ENCODE peak calls at places on chromosomes 11 and 22, in nine cellular contexts. G, Y, E, C, H, L, X, Z and K are unnamed samples.

GRCh38 chr11:70669871-70670683 is 271.7 kb downstream of the CTTN start:
- DNase-seq in G (no peak), Y (no peak), E (no peak), C (no peak), H (no peak), L (no peak), X (no peak), Z (no peak), K (peak)

GRCh38 chr11:46743693-46744339 is 24.8 kb downstream of the F2 start:
- DNase-seq in G (no peak), Y (no peak), E (no peak), C (peak), H (no peak), L (no peak), X (no peak), Z (no peak), K (no peak)

GRCh38 chr11:76147106-76147735 is 59.1 kb downstream of the WNT11 start:
- DNase-seq in G (no peak), Y (no peak), E (no peak), C (no peak), H (no peak), L (no peak), X (no peak), Z (no peak), K (no peak)

GRCh38 chr11:68798221-68798813 is 43.4 kb downstream of the CPT1A start:
- DNase-seq in G (no peak), Y (peak), E (no peak), C (peak), H (peak), L (peak), X (peak), Z (no peak), K (peak)

GRCh38 chr11:20367313-20367948 is 3.9 kb downstream of the HTATIP2 start:
- DNase-seq in G (no peak), Y (no peak), E (no peak), C (peak), H (peak), L (peak), X (peak), Z (peak), K (no peak)

GRCh38 chr11:90251599-90251998 is 28.8 kb upstream of the CHORDC1 start:
- DNase-seq in G (no peak), Y (no peak), E (no peak), C (no peak), H (no peak), L (no peak), X (no peak), Z (no peak), K (no peak)

GRCh38 chr11:75011872-75012271 is 23.1 kb downstream of the NEU3 start:
- DNase-seq in G (no peak), Y (no peak), E (no peak), C (no peak), H (no peak), L (no peak), X (no peak), Z (no peak), K (no peak)

GRCh38 chr11:45670386-45671135 is 5.1 kb upstream of the CHST1 start:
- DNase-seq in G (no peak), Y (no peak), E (no peak), C (no peak), H (no peak), L (no peak), X (no peak), Z (no peak), K (no peak)

GRCh38 chr11:65504671-65505433 is 6.0 kb downstream of the MALAT1 start:
- DNase-seq in G (no peak), Y (no peak), E (no peak), C (peak), H (peak), L (peak), X (peak), Z (no peak), K (no peak)

GRCh38 chr22:46749682-46750529 is 11.9 kb upstream of the CERK start:
- DNase-seq in G (no peak), Y (no peak), E (no peak), C (no peak), H (no peak), L (no peak), X (no peak), Z (no peak), K (no peak)

GRCh38 chr22:44884968-44885805 is 124.6 kb downstream of the PHF21B start:
- DNase-seq in G (no peak), Y (no peak), E (peak), C (no peak), H (no peak), L (no peak), X (no peak), Z (peak), K (peak)

GRCh38 chr22:40332319-40332781 is 13.9 kb upstream of the ADSL start:
- DNase-seq in G (no peak), Y (no peak), E (no peak), C (peak), H (no peak), L (peak), X (peak), Z (no peak), K (no peak)

GRCh38 chr22:17137861-17138425 is 16.8 kb upstream of the TMEM121B start:
- DNase-seq in G (no peak), Y (no peak), E (no peak), C (no peak), H (no peak), L (no peak), X (no peak), Z (no peak), K (no peak)

GRCh38 chr11:2792376-2793250 is 92.8 kb upstream of the KCNQ1OT1 start:
- DNase-seq in G (peak), Y (no peak), E (peak), C (no peak), H (no peak), L (no peak), X (no peak), Z (no peak), K (peak)

GRCh38 chr22:30694638-30695350 is at the start of gene OSBP2:
- DNase-seq in G (peak), Y (peak), E (peak), C (no peak), H (no peak), L (no peak), X (no peak), Z (no peak), K (peak)

GRCh38 chr11:10376061-10376460 is 71.2 kb downstream of the ADM start:
- DNase-seq in G (no peak), Y (no peak), E (no peak), C (peak), H (peak), L (no peak), X (no peak), Z (no peak), K (no peak)

GRCh38 chr22:47547239-47547661 is 784.8 kb downstream of the TBC1D22A start:
- DNase-seq in G (no peak), Y (no peak), E (no peak), C (no peak), H (no peak), L (no peak), X (no peak), Z (no peak), K (no peak)

GRCh38 chr11:396948-397548 is 3.0 kb downstream of the PKP3 start:
- DNase-seq in G (no peak), Y (no peak), E (peak), C (peak), H (peak), L (peak), X (peak), Z (no peak), K (no peak)

GRCh38 chr22:45271667-45272188 is 13.0 kb upstream of the UPK3A start:
- DNase-seq in G (no peak), Y (no peak), E (peak), C (no peak), H (peak), L (peak), X (peak), Z (no peak), K (no peak)

GRCh38 chr11:5059527-5059926 is at the start of gene OR52E2:
- DNase-seq in G (no peak), Y (no peak), E (no peak), C (no peak), H (no peak), L (no peak), X (no peak), Z (no peak), K (no peak)

GRCh38 chr22:24129980-24130379 is 51.3 kb upstream of the SUSD2 start:
- DNase-seq in G (no peak), Y (no peak), E (no peak), C (no peak), H (no peak), L (no peak), X (no peak), Z (no peak), K (no peak)

GRCh38 chr11:114243461-114244372 is 52.5 kb upstream of the NNMT start:
- DNase-seq in G (no peak), Y (no peak), E (peak), C (no peak), H (no peak), L (peak), X (peak), Z (no peak), K (peak)

GRCh38 chr22:45777046-45777851 is 105.6 kb downstream of the ATXN10 start:
- DNase-seq in G (no peak), Y (no peak), E (no peak), C (peak), H (peak), L (no peak), X (peak), Z (peak), K (no peak)

GRCh38 chr22:48089601-48090331 is 1327.3 kb downstream of the TBC1D22A start:
- DNase-seq in G (no peak), Y (peak), E (no peak), C (peak), H (peak), L (peak), X (peak), Z (no peak), K (no peak)

GRCh38 chr11:45580399-45580798 is 85.0 kb downstream of the CHST1 start:
- DNase-seq in G (no peak), Y (peak), E (no peak), C (peak), H (peak), L (peak), X (peak), Z (no peak), K (no peak)

GRCh38 chr11:95512177-95512576 is 277.4 kb downstream of the FAM76B start:
- DNase-seq in G (no peak), Y (no peak), E (no peak), C (peak), H (peak), L (peak), X (peak), Z (no peak), K (no peak)

GRCh38 chr11:2768471-2769408 is 68.9 kb upstream of the KCNQ1OT1 start:
- DNase-seq in G (peak), Y (peak), E (peak), C (peak), H (peak), L (peak), X (peak), Z (no peak), K (peak)

GRCh38 chr22:27776410-27776958 is 25.1 kb downstream of the MN1 start:
- DNase-seq in G (no peak), Y (no peak), E (no peak), C (no peak), H (peak), L (no peak), X (no peak), Z (no peak), K (no peak)

GRCh38 chr22:46057206-46057605 is 80.2 kb upstream of the WNT7B start:
- DNase-seq in G (peak), Y (no peak), E (no peak), C (no peak), H (no peak), L (peak), X (peak), Z (no peak), K (no peak)

GRCh38 chr22:38697055-38697980 is 3.4 kb downstream of the JOSD1 start:
- DNase-seq in G (no peak), Y (no peak), E (no peak), C (peak), H (peak), L (peak), X (peak), Z (peak), K (no peak)

GRCh38 chr22:21650823-21651520 is 8.9 kb downstream of the SDF2L1 start:
- DNase-seq in G (no peak), Y (no peak), E (no peak), C (no peak), H (no peak), L (no peak), X (no peak), Z (no peak), K (peak)

GRCh38 chr11:69396948-69397307 is 84.5 kb upstream of the LINC01488 start:
- DNase-seq in G (peak), Y (no peak), E (no peak), C (no peak), H (no peak), L (no peak), X (no peak), Z (no peak), K (no peak)

GRCh38 chr22:38317995-38318715 is 922 bp upstream of the CSNK1E start:
- DNase-seq in G (no peak), Y (peak), E (peak), C (peak), H (peak), L (peak), X (peak), Z (peak), K (no peak)

GRCh38 chr11:73982595-73982989 is at the start of gene UCP2:
- DNase-seq in G (peak), Y (peak), E (peak), C (peak), H (no peak), L (peak), X (no peak), Z (no peak), K (peak)

GRCh38 chr11:103125462-103125861 is 16.2 kb downstream of the DYNC2H1 start:
- DNase-seq in G (no peak), Y (no peak), E (no peak), C (no peak), H (no peak), L (no peak), X (no peak), Z (no peak), K (no peak)

GRCh38 chr11:96342131-96342970 is 644 bp downstream of the MAML2 start:
- DNase-seq in G (no peak), Y (no peak), E (no peak), C (peak), H (no peak), L (peak), X (no peak), Z (no peak), K (no peak)

GRCh38 chr11:120527111-120527748 is 15.7 kb downstream of the GRIK4 start:
- DNase-seq in G (no peak), Y (peak), E (no peak), C (peak), H (peak), L (peak), X (no peak), Z (no peak), K (peak)

GRCh38 chr11:70158201-70158600 is 44.9 kb upstream of the FADD start:
- DNase-seq in G (no peak), Y (no peak), E (no peak), C (peak), H (peak), L (peak), X (peak), Z (no peak), K (peak)

DNA sequence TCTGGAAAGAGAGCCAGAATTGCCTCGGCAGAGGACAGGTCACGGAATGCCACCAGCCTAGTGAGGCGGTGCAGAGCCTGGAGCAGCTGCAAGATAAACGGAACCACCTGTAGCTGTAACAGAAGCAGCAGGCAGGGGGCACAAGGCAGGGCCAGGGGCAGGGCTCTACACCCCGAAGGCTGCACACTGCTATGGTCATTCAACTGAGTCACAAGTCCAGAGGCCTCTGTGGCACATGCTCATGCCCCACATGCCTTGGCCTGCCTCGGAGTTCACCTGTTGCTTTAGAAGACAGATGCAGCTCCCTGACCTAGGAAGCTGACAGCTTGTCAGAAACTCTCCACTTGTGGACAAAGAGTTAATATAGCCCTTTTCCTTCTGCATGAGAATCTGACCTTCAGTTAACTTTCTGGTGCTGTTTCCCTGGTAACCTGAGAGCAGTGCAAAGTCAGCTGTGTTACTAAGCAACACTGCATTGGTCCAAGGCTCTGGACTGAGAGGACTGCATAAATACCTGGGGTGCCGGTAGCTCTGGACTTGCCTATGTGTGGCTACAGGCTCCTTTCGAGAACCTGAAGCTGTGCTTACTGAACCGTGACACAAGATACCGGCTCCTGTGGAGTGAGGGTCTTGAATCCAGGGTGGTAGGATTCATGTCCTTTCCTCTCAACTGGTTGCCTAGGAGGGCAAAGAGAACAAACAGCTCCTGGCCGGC is 10.5 kb downstream of the COMMD9 start:
- DNase-seq in G (no peak), Y (no peak), E (no peak), C (peak), H (no peak), L (peak), X (no peak), Z (no peak), K (no peak)
- TF ChIP-seq CTCF in G (no peak), Y (no peak), E (no peak), C (peak), H (no peak), L (no peak), X (no peak), Z (peak), K (no peak)

GRCh38 chr11:17352925-17353227 is 1.3 kb downstream of the NCR3LG1 start:
- DNase-seq in G (peak), Y (peak), E (peak), C (peak), H (peak), L (peak), X (peak), Z (peak), K (no peak)

GRCh38 chr11:17353228-17354021 is 1.8 kb downstream of the NCR3LG1 start:
- DNase-seq in G (peak), Y (peak), E (peak), C (peak), H (peak), L (peak), X (peak), Z (peak), K (peak)

GRCh38 chr11:17351171-17351509 is 460 bp upstream of the NCR3LG1 start:
- DNase-seq in G (no peak), Y (no peak), E (no peak), C (no peak), H (no peak), L (no peak), X (no peak), Z (no peak), K (no peak)

GRCh38 chr11:17350455-17351170 is 987 bp upstream of the NCR3LG1 start:
- DNase-seq in G (no peak), Y (no peak), E (no peak), C (no peak), H (no peak), L (peak), X (peak), Z (no peak), K (no peak)

DNA sequence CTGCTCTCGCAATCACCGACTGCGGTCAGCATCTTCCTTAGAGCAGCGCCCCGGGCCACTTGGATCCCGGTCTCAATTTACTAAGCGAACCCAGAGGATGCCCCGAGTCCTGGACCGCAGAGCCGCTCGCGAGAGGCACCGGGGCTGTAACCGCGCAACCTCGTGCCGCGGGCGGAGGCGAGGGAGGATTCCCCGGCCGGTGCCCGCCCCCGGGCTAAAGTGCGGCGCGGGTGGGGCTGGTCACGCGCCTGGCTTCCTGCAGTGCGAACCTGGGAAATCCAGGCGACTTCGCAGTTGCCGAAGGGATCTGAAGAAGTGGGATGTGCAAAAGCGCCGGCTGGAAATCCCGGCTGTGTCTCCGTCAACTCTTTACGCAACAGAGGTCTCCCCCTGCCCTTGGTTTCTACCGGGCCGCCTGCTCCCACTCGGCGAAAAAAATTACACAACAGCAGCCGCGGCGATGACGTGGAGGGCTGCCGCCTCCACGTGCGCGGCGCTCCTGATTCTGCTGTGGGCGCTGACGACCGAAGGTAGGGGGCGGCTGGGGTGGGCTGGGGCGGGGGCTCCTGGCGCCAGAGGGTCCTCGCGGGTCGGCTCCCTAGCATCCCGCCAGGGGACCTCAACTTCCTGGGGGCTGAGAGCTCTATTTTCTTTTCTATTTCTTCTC is at the start of gene NCR3LG1:
- DNase-seq in G (peak), Y (peak), E (peak), C (peak), H (peak), L (peak), X (peak), Z (peak), K (peak)
- TF ChIP-seq CTCF in G (no peak), Y (no peak), E (no peak), C (no peak), H (no peak), L (no peak), X (no peak), Z (peak), K (peak)

GRCh38 chr11:61429346-61429690 is 457 bp downstream of the CPSF7 start:
- DNase-seq in G (no peak), Y (peak), E (peak), C (peak), H (peak), L (peak), X (peak), Z (peak), K (peak)
- TF ChIP-seq CTCF in G (no peak), Y (no peak), E (peak), C (no peak), H (no peak), L (no peak), X (no peak), Z (peak), K (peak)

GRCh38 chr22:20525048-20525447 is 17.6 kb downstream of the MED15 start:
- DNase-seq in G (no peak), Y (no peak), E (no peak), C (no peak), H (no peak), L (no peak), X (no peak), Z (no peak), K (no peak)

GRCh38 chr22:20528405-20528978 is 21.1 kb downstream of the MED15 start:
- DNase-seq in G (no peak), Y (no peak), E (no peak), C (no peak), H (no peak), L (no peak), X (no peak), Z (no peak), K (no peak)

GRCh38 chr22:20526305-20526627 is 18.9 kb downstream of the MED15 start:
- DNase-seq in G (no peak), Y (no peak), E (no peak), C (no peak), H (no peak), L (no peak), X (no peak), Z (no peak), K (no peak)

GRCh38 chr22:20524004-20524481 is 16.6 kb downstream of the MED15 start:
- DNase-seq in G (no peak), Y (no peak), E (no peak), C (no peak), H (peak), L (no peak), X (peak), Z (no peak), K (no peak)

DNA sequence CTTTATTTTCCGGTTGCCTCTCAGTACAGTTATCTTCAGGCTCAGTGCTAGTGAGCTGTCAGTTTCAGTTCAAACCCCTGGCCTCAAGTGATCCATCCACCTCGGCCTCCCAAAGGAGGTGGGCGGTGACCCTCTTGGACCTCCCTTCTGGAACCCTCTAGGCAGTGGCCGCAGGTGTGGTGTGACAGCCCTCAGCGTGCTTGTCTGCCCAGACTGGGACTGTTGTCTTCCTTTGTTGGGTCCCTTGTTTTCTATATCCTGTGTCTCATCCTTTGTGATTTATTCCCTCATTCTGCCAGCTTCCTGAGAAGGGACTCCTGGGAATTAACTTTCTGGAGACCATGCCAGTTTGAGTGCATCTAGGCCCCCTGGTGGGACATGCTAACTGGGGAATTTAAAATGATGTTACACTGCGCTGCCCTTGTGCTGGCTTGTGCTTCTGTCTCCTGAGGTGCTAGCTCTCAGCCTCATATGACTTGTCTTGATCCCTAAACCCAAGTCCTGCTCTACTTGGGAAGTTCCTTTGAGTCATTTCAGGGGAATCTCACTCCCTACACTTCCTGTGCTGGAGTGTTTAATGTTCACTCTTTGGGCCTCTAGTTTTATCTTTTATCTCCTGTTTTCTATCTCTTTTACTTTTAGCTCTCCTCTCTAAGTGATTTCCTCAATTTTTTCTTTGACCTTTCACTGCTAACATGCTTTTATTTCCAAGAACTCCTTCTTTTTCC is 19.4 kb downstream of the MED15 start:
- DNase-seq in G (no peak), Y (no peak), E (no peak), C (peak), H (peak), L (peak), X (peak), Z (no peak), K (no peak)
- TF ChIP-seq CTCF in G (no peak), Y (no peak), E (no peak), C (peak), H (peak), L (no peak), X (peak), Z (no peak), K (no peak)